ENCODE peak calls at places on chromosomes 16 and 17, in ten cellular contexts. I is hepatocyte; W is HT-29; B is neural progenitor cell; H is stimulated activated naive CD4-positive, alpha-beta T cell; T is CMK; L is HuH-7.5; G is activated T-cell treated with anti-CD3 and anti-CD28 coated beads, Interleukin-2, amount 50 U/mL, for 24 hours; U is CD8-positive, alpha-beta memory T cell; Y is ACHN. F is an unnamed sample.

GRCh38 chr17:59897090-59897489 is 4.2 kb downstream of the RPS6KB1 start:
- DNase-seq in I (no peak), W (no peak), B (no peak), H (no peak), T (no peak), L (no peak), G (no peak), U (no peak), Y (peak), F (no peak)

GRCh38 chr17:46772013-46772878 is 46.2 kb downstream of the WNT3 start:
- DNase-seq in I (peak), W (no peak), B (peak), H (no peak), T (no peak), L (peak), G (peak), U (no peak), Y (peak), F (no peak)

GRCh38 chr17:12631076-12631475 is 34.6 kb upstream of the MYOCD start:
- DNase-seq in I (no peak), W (no peak), B (no peak), H (no peak), T (no peak), L (no peak), G (no peak), U (no peak), Y (no peak), F (no peak)

GRCh38 chr17:78419970-78420820 is 41.7 kb downstream of the PGS1 start:
- DNase-seq in I (no peak), W (no peak), B (no peak), H (no peak), T (no peak), L (no peak), G (no peak), U (no peak), Y (no peak), F (no peak)

GRCh38 chr16:2194166-2194834 is 2.1 kb downstream of the CASKIN1 start:
- DNase-seq in I (peak), W (peak), B (peak), H (no peak), T (no peak), L (no peak), G (no peak), U (no peak), Y (peak), F (no peak)

GRCh38 chr16:28182183-28182582 is 29.6 kb downstream of the XPO6 start:
- DNase-seq in I (no peak), W (no peak), B (no peak), H (no peak), T (no peak), L (no peak), G (peak), U (no peak), Y (peak), F (peak)

GRCh38 chr16:22300427-22301071 is 3.3 kb downstream of the POLR3E start:
- DNase-seq in I (peak), W (peak), B (peak), H (peak), T (no peak), L (peak), G (peak), U (no peak), Y (peak), F (peak)

GRCh38 chr16:8818499-8819270 is 21.0 kb downstream of the PMM2 start:
- DNase-seq in I (no peak), W (no peak), B (no peak), H (no peak), T (no peak), L (no peak), G (no peak), U (no peak), Y (no peak), F (no peak)

GRCh38 chr17:39568710-39569109 is 39.0 kb downstream of the NEUROD2 start:
- DNase-seq in I (no peak), W (no peak), B (no peak), H (no peak), T (no peak), L (no peak), G (no peak), U (no peak), Y (no peak), F (no peak)

GRCh38 chr17:40363480-40363838 is 1.1 kb downstream of the GJD3 start:
- DNase-seq in I (peak), W (no peak), B (peak), H (no peak), T (no peak), L (no peak), G (no peak), U (no peak), Y (no peak), F (no peak)

GRCh38 chr17:29379084-29379811 is 10.9 kb upstream of the TAOK1 start:
- DNase-seq in I (no peak), W (peak), B (peak), H (no peak), T (no peak), L (no peak), G (no peak), U (no peak), Y (no peak), F (no peak)

GRCh38 chr16:2774161-2774891 is 2.8 kb downstream of the ELOB start:
- DNase-seq in I (no peak), W (no peak), B (no peak), H (no peak), T (no peak), L (no peak), G (no peak), U (no peak), Y (no peak), F (no peak)

GRCh38 chr17:75783803-75784472 is 668 bp upstream of the UNK start:
- DNase-seq in I (peak), W (peak), B (peak), H (no peak), T (no peak), L (no peak), G (no peak), U (no peak), Y (peak), F (no peak)

GRCh38 chr17:78490673-78491072 is 86.5 kb downstream of the DNAH17 start:
- DNase-seq in I (no peak), W (no peak), B (no peak), H (no peak), T (no peak), L (no peak), G (no peak), U (no peak), Y (no peak), F (no peak)

GRCh38 chr17:2990396-2990795 is 73.0 kb downstream of the OR1D5 start:
- DNase-seq in I (no peak), W (no peak), B (no peak), H (no peak), T (no peak), L (no peak), G (no peak), U (no peak), Y (no peak), F (no peak)

GRCh38 chr17:41419712-41420111 is 4.7 kb downstream of the KRT37 start:
- DNase-seq in I (no peak), W (no peak), B (no peak), H (no peak), T (no peak), L (no peak), G (no peak), U (no peak), Y (no peak), F (no peak)

GRCh38 chr17:42618442-42619150 is 9.1 kb downstream of the TUBG1 start:
- DNase-seq in I (peak), W (peak), B (peak), H (no peak), T (no peak), L (peak), G (no peak), U (no peak), Y (peak), F (no peak)

GRCh38 chr17:8122923-8123694 is 797 bp downstream of the HES7 start:
- DNase-seq in I (peak), W (no peak), B (peak), H (no peak), T (no peak), L (no peak), G (peak), U (no peak), Y (peak), F (peak)

GRCh38 chr17:65638221-65638940 is 76.9 kb upstream of the AXIN2 start:
- DNase-seq in I (peak), W (no peak), B (no peak), H (no peak), T (no peak), L (no peak), G (no peak), U (no peak), Y (no peak), F (no peak)

GRCh38 chr16:9603316-9603715 is 511.9 kb downstream of the HAPSTR1 start:
- DNase-seq in I (no peak), W (no peak), B (no peak), H (no peak), T (no peak), L (no peak), G (no peak), U (no peak), Y (no peak), F (no peak)

GRCh38 chr17:2724783-2725164 is 13.2 kb upstream of the CLUH start:
- DNase-seq in I (peak), W (peak), B (peak), H (no peak), T (no peak), L (peak), G (peak), U (no peak), Y (no peak), F (no peak)

GRCh38 chr17:17886747-17887146 is 50.0 kb upstream of the SREBF1 start:
- DNase-seq in I (no peak), W (no peak), B (no peak), H (no peak), T (no peak), L (no peak), G (no peak), U (no peak), Y (no peak), F (no peak)

GRCh38 chr16:679808-680624 is at the start of gene STUB1:
- DNase-seq in I (peak), W (peak), B (peak), H (peak), T (no peak), L (peak), G (peak), U (peak), Y (peak), F (peak)

GRCh38 chr16:48117217-48118105 is 38.3 kb downstream of the ABCC12 start:
- DNase-seq in I (peak), W (peak), B (peak), H (no peak), T (peak), L (peak), G (peak), U (peak), Y (peak), F (peak)

GRCh38 chr17:7845359-7846062 is 9.4 kb upstream of the TMEM88 start:
- DNase-seq in I (no peak), W (no peak), B (no peak), H (no peak), T (no peak), L (no peak), G (no peak), U (no peak), Y (no peak), F (no peak)

GRCh38 chr17:30310562-30310961 is 18.8 kb upstream of the BLMH start:
- DNase-seq in I (no peak), W (no peak), B (no peak), H (no peak), T (no peak), L (no peak), G (no peak), U (no peak), Y (no peak), F (no peak)

GRCh38 chr16:86740817-86741799 is 162.8 kb downstream of the FOXL1 start:
- DNase-seq in I (peak), W (peak), B (peak), H (no peak), T (no peak), L (no peak), G (peak), U (no peak), Y (no peak), F (no peak)

GRCh38 chr16:11683140-11683539 is 14.9 kb downstream of the SNN start:
- DNase-seq in I (no peak), W (no peak), B (no peak), H (no peak), T (no peak), L (no peak), G (no peak), U (no peak), Y (no peak), F (no peak)

GRCh38 chr16:68272501-68273209 is 8.3 kb downstream of the SLC7A6 start:
- DNase-seq in I (no peak), W (no peak), B (no peak), H (peak), T (no peak), L (no peak), G (no peak), U (peak), Y (no peak), F (peak)

GRCh38 chr16:48099455-48099854 is 56.3 kb downstream of the ABCC12 start:
- DNase-seq in I (no peak), W (peak), B (peak), H (no peak), T (no peak), L (no peak), G (no peak), U (no peak), Y (no peak), F (no peak)

GRCh38 chr17:3738562-3739295 is 15.0 kb downstream of the HASPIN start:
- DNase-seq in I (peak), W (peak), B (peak), H (peak), T (no peak), L (no peak), G (peak), U (peak), Y (peak), F (peak)

GRCh38 chr16:46747777-46748651 is at the start of gene MYLK3:
- DNase-seq in I (peak), W (no peak), B (peak), H (no peak), T (no peak), L (peak), G (no peak), U (no peak), Y (no peak), F (no peak)

GRCh38 chr17:1413281-1413791 is 13.3 kb upstream of the YWHAE start:
- DNase-seq in I (peak), W (peak), B (no peak), H (no peak), T (no peak), L (no peak), G (no peak), U (no peak), Y (peak), F (no peak)

GRCh38 chr16:23670137-23670776 is 8.4 kb upstream of the PLK1 start:
- DNase-seq in I (no peak), W (no peak), B (no peak), H (no peak), T (no peak), L (no peak), G (peak), U (no peak), Y (peak), F (no peak)

GRCh38 chr16:71440669-71441347 is 1.0 kb downstream of the TLE7 start:
- DNase-seq in I (no peak), W (peak), B (peak), H (no peak), T (no peak), L (no peak), G (no peak), U (no peak), Y (no peak), F (no peak)

GRCh38 chr16:89146211-89147005 is 25.1 kb upstream of the CDH15 start:
- DNase-seq in I (no peak), W (no peak), B (no peak), H (no peak), T (no peak), L (no peak), G (no peak), U (no peak), Y (no peak), F (no peak)

GRCh38 chr16:1691956-1692355 is 13.9 kb downstream of the JPT2 start:
- DNase-seq in I (no peak), W (no peak), B (no peak), H (no peak), T (no peak), L (no peak), G (no peak), U (no peak), Y (peak), F (no peak)

F was measured in naive thymus-derived CD4-positive, alpha-beta T cell.